ENCODE peak calls at places on chromosome X, in six cellular contexts. N, W, L, M, S and D are unnamed samples.

GRCh38 chrX:138710311-138710791 is 1.2 kb downstream of the FGF13 start:
- DNase-seq in N (peak; percentile 9), W (no peak), L (no peak), M (peak; percentile 22), S (peak; percentile 0), D (no peak)

GRCh38 chrX:153723351-153724251 is 586 bp downstream of the BCAP31 start:
- DNase-seq in N (no peak), W (peak; percentile 57), L (no peak), M (no peak), S (peak; percentile 70), D (peak; percentile 54)

GRCh38 chrX:105658136-105658535 is 164.2 kb upstream of the NRK start:
- DNase-seq in N (no peak), W (peak; percentile 16), L (no peak), M (no peak), S (no peak), D (peak; percentile 65)

GRCh38 chrX:42096262-42096939 is 173.0 kb upstream of the CASK start:
- DNase-seq in N (no peak), W (peak; percentile 84), L (peak; percentile 78), M (no peak), S (no peak), D (no peak)

GRCh38 chrX:40420899-40421729 is 159.7 kb upstream of the ATP6AP2 start:
- DNase-seq in N (no peak), W (no peak), L (no peak), M (no peak), S (no peak), D (no peak)

GRCh38 chrX:7351946-7352345 is 204.0 kb upstream of the PUDP start:
- DNase-seq in N (no peak), W (no peak), L (no peak), M (no peak), S (no peak), D (no peak)

GRCh38 chrX:2967998-2968909 is 38.1 kb upstream of the ARSH start:
- DNase-seq in N (no peak), W (peak; percentile 44), L (no peak), M (peak; percentile 13), S (no peak), D (peak; percentile 32)

GRCh38 chrX:65932173-65933084 is 107.5 kb downstream of the VSIG4 start:
- DNase-seq in N (no peak), W (peak; percentile 91), L (no peak), M (no peak), S (no peak), D (peak; percentile 89)

GRCh38 chrX:155997436-155997835 is at the start of gene IL9R:
- DNase-seq in N (no peak), W (no peak), L (no peak), M (no peak), S (no peak), D (no peak)

GRCh38 chrX:125681507-125681906 is 361.8 kb downstream of the TEX13C start:
- DNase-seq in N (no peak), W (no peak), L (no peak), M (no peak), S (peak; percentile 53), D (no peak)

GRCh38 chrX:29254515-29254914 is 667.3 kb downstream of the IL1RAPL1 start:
- DNase-seq in N (no peak), W (no peak), L (no peak), M (no peak), S (no peak), D (no peak)

GRCh38 chrX:9612146-9612505 is 147.3 kb downstream of the TBL1X start:
- DNase-seq in N (no peak), W (no peak), L (no peak), M (no peak), S (no peak), D (no peak)

GRCh38 chrX:112677167-112677566 is 2.6 kb downstream of the LHFPL1 start:
- DNase-seq in N (no peak), W (no peak), L (no peak), M (peak; percentile 13), S (no peak), D (no peak)

GRCh38 chrX:23554304-23554703 is 113.0 kb upstream of the PRDX4 start:
- DNase-seq in N (no peak), W (peak; percentile 52), L (no peak), M (no peak), S (no peak), D (peak; percentile 52)

GRCh38 chrX:70201732-70202131 is 24.4 kb downstream of the DGAT2L6 start:
- DNase-seq in N (no peak), W (no peak), L (no peak), M (no peak), S (no peak), D (no peak)

GRCh38 chrX:140502491-140503229 is 2.2 kb downstream of the SOX3 start:
- DNase-seq in N (no peak), W (no peak), L (no peak), M (no peak), S (no peak), D (no peak)

GRCh38 chrX:21479695-21480280 is 105.6 kb downstream of the CNKSR2 start:
- DNase-seq in N (no peak), W (peak; percentile 59), L (no peak), M (no peak), S (peak; percentile 64), D (peak; percentile 54)

GRCh38 chrX:10922158-10922557 is 189.0 kb upstream of the HCCS start:
- DNase-seq in N (no peak), W (peak; percentile 75), L (no peak), M (no peak), S (no peak), D (peak; percentile 50)

GRCh38 chrX:33207056-33207455 is 4.3 kb downstream of the DMD start:
- DNase-seq in N (no peak), W (no peak), L (no peak), M (no peak), S (no peak), D (no peak)

GRCh38 chrX:129877401-129877800 is 28.6 kb upstream of the UTP14A start:
- DNase-seq in N (no peak), W (no peak), L (no peak), M (no peak), S (no peak), D (no peak)

GRCh38 chrX:113868716-113869115 is 715.2 kb upstream of the HTR2C start:
- DNase-seq in N (no peak), W (no peak), L (no peak), M (no peak), S (no peak), D (no peak)

GRCh38 chrX:72540318-72540717 is 32.3 kb downstream of the HDAC8 start:
- DNase-seq in N (no peak), W (peak; percentile 8), L (no peak), M (no peak), S (peak; percentile 1), D (peak; percentile 14)

GRCh38 chrX:1026263-1027015 is 186.0 kb downstream of the CRLF2 start:
- DNase-seq in N (no peak), W (no peak), L (no peak), M (peak; percentile 18), S (peak; percentile 44), D (no peak)

GRCh38 chrX:43813898-43814297 is 68.4 kb downstream of the MAOB start:
- DNase-seq in N (no peak), W (peak; percentile 15), L (no peak), M (no peak), S (no peak), D (peak; percentile 47)
- TF ChIP-seq CTCF in N (peak; percentile 32), W (peak; percentile 12), L (no peak), M (no peak), S (no peak), D (peak; percentile 20)

GRCh38 chrX:154758696-154759095 is 4.0 kb upstream of the DKC1 start:
- DNase-seq in N (no peak), W (no peak), L (no peak), M (no peak), S (no peak), D (no peak)

GRCh38 chrX:154761977-154762528 is 611 bp upstream of the DKC1 start:
- DNase-seq in N (no peak), W (no peak), L (no peak), M (peak; percentile 33), S (no peak), D (peak; percentile 33)

GRCh38 chrX:154762529-154763296 is at the start of gene DKC1:
- DNase-seq in N (peak; percentile 96), W (peak; percentile 96), L (peak; percentile 93), M (peak; percentile 95), S (peak; percentile 96), D (peak; percentile 92)
- TF ChIP-seq CTCF in N (no peak), W (no peak), L (no peak), M (no peak), S (peak; percentile 25), D (no peak)

GRCh38 chrX:53116101-53116500 is 22.2 kb downstream of the KANTR start:
- DNase-seq in N (no peak), W (peak; percentile 0), L (no peak), M (peak; percentile 43), S (no peak), D (no peak)

GRCh38 chrX:53115550-53115874 is 21.6 kb downstream of the KANTR start:
- DNase-seq in N (no peak), W (no peak), L (no peak), M (peak; percentile 29), S (no peak), D (no peak)

GRCh38 chrX:53114864-53115549 is 21.1 kb downstream of the KANTR start:
- DNase-seq in N (no peak), W (no peak), L (no peak), M (no peak), S (no peak), D (no peak)
- TF ChIP-seq CTCF in N (no peak), W (no peak), L (no peak), M (no peak), S (no peak), D (no peak)

DNA sequence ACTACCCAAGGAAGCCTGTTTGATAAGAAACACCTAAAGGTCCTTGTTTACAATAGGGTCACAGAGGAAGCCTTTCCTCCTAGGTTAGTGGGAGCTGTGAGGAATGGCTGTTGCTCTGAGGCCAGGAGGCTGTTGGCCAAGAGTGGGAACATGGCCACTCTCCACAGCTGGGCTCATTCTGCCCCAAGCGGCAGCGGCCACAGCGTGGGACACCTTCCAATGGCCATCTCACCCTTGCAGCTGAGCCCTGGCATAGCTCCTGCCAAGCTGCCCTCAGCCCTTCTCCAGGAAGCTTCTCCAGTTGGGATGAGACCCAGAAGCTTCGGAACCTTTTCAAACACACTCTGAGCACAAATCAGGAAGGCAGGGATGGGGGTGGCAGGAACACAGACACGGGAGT is 111.8 kb upstream of the MAP3K15 start:
- DNase-seq in N (peak; percentile 52), W (no peak), L (no peak), M (no peak), S (no peak), D (no peak)
- TF ChIP-seq CTCF in N (peak; percentile 15), W (no peak), L (no peak), M (no peak), S (no peak), D (no peak)